ENCODE peak calls at places on chromosomes 5 and 9, in ten cellular contexts. P is CD8-positive, alpha-beta memory T cell; L is colonic mucosa; Q is CD4-positive, CD25-positive, alpha-beta regulatory T cell; F is IMR-90; R is fibroblast of lung; B is uterus; G is CD8-positive, alpha-beta T cell; U is adrenal gland; O is Peyer's patch. J is an unnamed sample.

GRCh38 chr9:136488247-136489214 is 5.7 kb upstream of the SEC16A start:
- DNase-seq in R (no peak), L (peak; percentile 79), O (peak; percentile 92), U (peak; percentile 90), P (peak; percentile 82), B (peak; percentile 73), G (peak; percentile 78), F (peak; percentile 8), Q (peak; percentile 76), J (no peak)

GRCh38 chr9:32738501-32739172 is 44.7 kb upstream of the TMEM215 start:
- DNase-seq in B (no peak), R (peak; percentile 45), L (no peak), Q (no peak), U (no peak), F (no peak), G (no peak), O (no peak), P (no peak), J (no peak)

GRCh38 chr5:128199104-128199503 is 115.5 kb downstream of the SLC12A2 start:
- DNase-seq in B (no peak), F (peak; percentile 76), G (no peak), P (no peak), R (peak; percentile 91), L (no peak), O (peak; percentile 60), U (no peak), Q (no peak), J (no peak)

GRCh38 chr9:15155826-15156225 is 151.2 kb downstream of the TTC39B start:
- DNase-seq in B (peak; percentile 36), F (no peak), U (peak; percentile 60), G (no peak), L (no peak), R (peak; percentile 69), Q (no peak), P (no peak), O (no peak), J (no peak)

GRCh38 chr5:95798545-95798944 is 24.0 kb downstream of the GLRX start:
- DNase-seq in O (no peak), B (no peak), Q (no peak), U (no peak), G (no peak), R (no peak), P (no peak), L (no peak), F (no peak), J (no peak)

GRCh38 chr9:16828335-16829281 is 41.9 kb downstream of the BNC2 start:
- DNase-seq in P (no peak), U (no peak), L (peak; percentile 21), R (peak; percentile 70), O (peak; percentile 62), G (no peak), B (peak; percentile 23), F (peak; percentile 78), Q (no peak), J (no peak)

GRCh38 chr5:116652196-116652729 is 77.6 kb upstream of the SEMA6A start:
- DNase-seq in P (no peak), U (no peak), L (no peak), R (peak; percentile 83), F (peak; percentile 68), O (no peak), G (no peak), Q (no peak), B (no peak), J (no peak)

GRCh38 chr5:52837591-52838001 is 49.9 kb downstream of the ITGA1 start:
- DNase-seq in G (no peak), F (peak; percentile 64), P (no peak), B (no peak), Q (no peak), L (no peak), O (no peak), U (no peak), R (peak; percentile 56), J (no peak)

GRCh38 chr5:78320461-78320860 is 26.0 kb upstream of the AP3B1 start:
- DNase-seq in Q (peak; percentile 17), P (no peak), B (no peak), F (peak; percentile 69), U (no peak), G (no peak), R (peak; percentile 42), L (no peak), O (no peak), J (no peak)

GRCh38 chr5:135454946-135455345 is 2.8 kb upstream of the TIFAB start:
- DNase-seq in L (no peak), R (no peak), B (no peak), O (peak; percentile 21), U (no peak), G (no peak), Q (no peak), F (no peak), P (no peak), J (no peak)
- H3K27me3 ChIP-seq in L (no peaks in the 10 kb centered on the region), R (peaks cover 8% of the 10 kb centered on the region), B (no peaks in the 10 kb centered on the region), O (no peaks in the 10 kb centered on the region), U (no peaks in the 10 kb centered on the region), G (no peaks in the 10 kb centered on the region), Q (no peaks in the 10 kb centered on the region), F (peaks cover 25% of the 10 kb centered on the region), P (no peaks in the 10 kb centered on the region), J (no peaks in the 10 kb centered on the region)

DNA sequence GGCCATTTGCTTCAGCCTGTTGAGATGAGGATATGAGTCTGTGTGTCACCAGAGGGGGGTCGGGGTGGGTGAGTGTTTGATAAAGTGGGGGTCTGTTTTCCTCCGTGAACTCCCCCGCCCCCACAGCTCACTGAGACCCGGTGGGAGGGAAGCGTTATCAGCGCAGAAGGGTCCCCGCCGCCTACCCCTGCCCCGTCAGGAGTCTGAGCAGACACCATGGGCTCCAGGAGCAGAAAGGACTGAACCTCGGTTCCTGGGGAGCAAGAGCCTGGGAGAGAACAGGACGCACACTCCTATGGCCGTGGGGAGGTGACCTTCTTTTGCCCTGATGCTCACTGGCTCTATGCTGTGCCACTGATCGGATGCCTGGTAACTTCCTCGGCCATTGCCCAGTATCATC is 153.9 kb upstream of the PHYKPL start:
- DNase-seq in Q (no peak), U (no peak), G (no peak), O (no peak), F (no peak), R (no peak), P (no peak), L (no peak), B (no peak), J (no peak)
- H3K9me3 ChIP-seq in Q (no peaks in the 10 kb centered on the region), U (no peaks in the 10 kb centered on the region), G (no peaks in the 10 kb centered on the region), O (no peaks in the 10 kb centered on the region), F (peaks cover 18% of the 10 kb centered on the region), R (no peaks in the 10 kb centered on the region), P (no peaks in the 10 kb centered on the region), L (no peaks in the 10 kb centered on the region), B (no peaks in the 10 kb centered on the region), J (no peaks in the 10 kb centered on the region)

DNA sequence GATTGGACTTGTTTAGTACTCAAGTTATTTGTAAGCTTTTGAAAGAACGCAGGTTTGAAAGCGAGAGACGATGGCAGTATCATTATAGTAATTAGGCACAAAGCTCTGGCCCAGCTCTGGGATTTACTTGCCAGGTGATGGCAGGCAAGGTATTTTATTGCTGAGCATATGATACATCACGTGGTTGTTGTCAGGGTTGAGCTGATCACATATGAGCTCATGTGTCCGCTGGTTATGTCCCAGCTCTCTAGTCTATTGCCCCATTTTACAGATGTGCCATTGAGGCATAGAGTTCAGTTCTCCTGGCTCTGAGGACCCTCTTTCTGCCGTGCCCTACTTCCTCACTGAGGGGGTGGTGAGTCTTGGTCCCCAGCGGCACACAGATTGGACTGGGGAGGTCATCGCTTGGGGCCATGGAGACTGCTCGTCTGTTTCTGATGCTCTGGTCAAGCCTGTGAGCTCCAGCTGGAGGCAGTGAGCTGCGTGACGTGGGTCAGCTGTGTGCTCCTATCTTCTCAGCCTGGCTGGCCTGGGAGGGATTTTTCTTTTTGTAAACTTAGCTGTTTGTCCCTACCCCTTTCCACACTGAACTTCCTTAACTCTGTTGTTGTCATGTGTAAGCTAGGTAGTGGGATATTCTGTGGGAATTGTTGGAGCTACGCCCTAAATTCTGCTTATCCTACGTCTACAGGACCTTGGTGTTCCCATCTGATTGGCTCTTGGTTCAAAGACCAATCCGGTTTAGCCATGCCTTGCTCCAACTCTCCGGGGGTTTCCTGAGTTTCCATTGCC is 2.2 kb downstream of the NXNL2 start:
- DNase-seq in P (no peak), F (no peak), L (no peak), R (no peak), O (no peak), Q (no peak), B (peak; percentile 41), G (no peak), U (no peak), J (no peak)
- H3K27me3 ChIP-seq in P (peaks cover 7% of the 10 kb centered on the region), F (no peaks in the 10 kb centered on the region), L (no peaks in the 10 kb centered on the region), R (no peaks in the 10 kb centered on the region), O (peaks cover 6% of the 10 kb centered on the region), Q (peaks cover 4% of the 10 kb centered on the region), B (no peaks in the 10 kb centered on the region), G (peaks cover 5% of the 10 kb centered on the region), U (peaks cover 5% of the 10 kb centered on the region), J (no peaks in the 10 kb centered on the region)

DNA sequence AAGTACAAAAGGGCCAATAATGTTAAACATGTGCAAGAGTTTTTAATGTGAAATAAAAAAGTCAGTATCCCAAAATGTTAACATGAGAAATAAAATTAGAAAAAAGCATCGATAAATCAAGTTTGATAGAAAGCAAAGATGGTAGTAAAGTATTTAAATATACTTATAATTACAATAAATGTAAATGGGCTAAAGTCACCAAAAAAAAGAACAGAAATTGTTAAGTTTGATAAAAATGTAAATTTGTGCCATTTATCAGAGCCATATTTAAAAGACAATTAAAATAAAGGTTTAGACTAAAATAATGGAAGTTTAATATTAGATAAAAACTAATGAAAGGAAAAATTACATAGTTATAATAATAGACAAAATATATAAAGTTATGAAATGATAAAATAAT is 500.5 kb downstream of the TMEM232 start:
- DNase-seq in U (no peak), P (no peak), F (no peak), G (no peak), Q (no peak), R (no peak), B (no peak), O (no peak), L (no peak), J (no peak)
- H3K9me3 ChIP-seq in U (no peaks in the 10 kb centered on the region), P (no peaks in the 10 kb centered on the region), F (peaks cover 19% of the 10 kb centered on the region), G (peaks cover 3% of the 10 kb centered on the region), Q (peaks cover 16% of the 10 kb centered on the region), R (no peaks in the 10 kb centered on the region), B (no peaks in the 10 kb centered on the region), O (no peaks in the 10 kb centered on the region), L (no peaks in the 10 kb centered on the region), J (peaks cover 7% of the 10 kb centered on the region)

J was measured in vagina.